ENCODE peak calls at places on chromosomes 16 and 17, in six cellular contexts. One of them, this sample, is unnamed. For H3K9me3 and H3K36me3, the result is how much of the 10 kb centered on the place peaks cover.

GRCh38 chr17:40551874-40552768 is 13.2 kb downstream of the CCR7 start:
- DNase-seq in breast epithelium: peak
- DNase-seq in hepatocyte: no peak
- DNase-seq in astrocyte: peak
- DNase-seq in IMR-90: peak
- DNase-seq in suprapubic skin: peak
- DNase-seq in this sample: peak

GRCh38 chr17:80513201-80513600 is 31.4 kb upstream of the RPTOR start:
- DNase-seq in breast epithelium: no peak
- DNase-seq in hepatocyte: no peak
- DNase-seq in astrocyte: no peak
- DNase-seq in IMR-90: no peak
- DNase-seq in suprapubic skin: no peak
- DNase-seq in this sample: peak

GRCh38 chr17:6668727-6669425 is 17.3 kb downstream of the C17orf100 start:
- DNase-seq in breast epithelium: no peak
- DNase-seq in hepatocyte: no peak
- DNase-seq in astrocyte: no peak
- DNase-seq in IMR-90: no peak
- DNase-seq in suprapubic skin: peak
- DNase-seq in this sample: no peak

GRCh38 chr17:57939797-57940196 is 15.4 kb downstream of the CUEDC1 start:
- DNase-seq in breast epithelium: no peak
- DNase-seq in hepatocyte: no peak
- DNase-seq in astrocyte: no peak
- DNase-seq in IMR-90: no peak
- DNase-seq in suprapubic skin: no peak
- DNase-seq in this sample: no peak

GRCh38 chr17:82204831-82205719 is 7.6 kb downstream of the CCDC57 start:
- DNase-seq in breast epithelium: no peak
- DNase-seq in hepatocyte: peak
- DNase-seq in astrocyte: peak
- DNase-seq in IMR-90: peak
- DNase-seq in suprapubic skin: no peak
- DNase-seq in this sample: peak

GRCh38 chr17:16406742-16407674 is 8.4 kb upstream of the TRPV2 start:
- DNase-seq in breast epithelium: peak
- DNase-seq in hepatocyte: peak
- DNase-seq in astrocyte: peak
- DNase-seq in IMR-90: no peak
- DNase-seq in suprapubic skin: no peak
- DNase-seq in this sample: no peak

GRCh38 chr17:6823011-6823442 is 8.5 kb downstream of the TEKT1 start:
- DNase-seq in breast epithelium: no peak
- DNase-seq in hepatocyte: peak
- DNase-seq in astrocyte: peak
- DNase-seq in IMR-90: peak
- DNase-seq in suprapubic skin: no peak
- DNase-seq in this sample: no peak

GRCh38 chr17:32723310-32723955 is 153.5 kb downstream of the MYO1D start:
- DNase-seq in breast epithelium: no peak
- DNase-seq in hepatocyte: no peak
- DNase-seq in astrocyte: no peak
- DNase-seq in IMR-90: peak
- DNase-seq in suprapubic skin: no peak
- DNase-seq in this sample: no peak

GRCh38 chr17:64188088-64188487 is 58.1 kb upstream of the ERN1 start:
- DNase-seq in breast epithelium: no peak
- DNase-seq in hepatocyte: no peak
- DNase-seq in astrocyte: no peak
- DNase-seq in IMR-90: no peak
- DNase-seq in suprapubic skin: no peak
- DNase-seq in this sample: no peak

GRCh38 chr17:56754523-56755208 is 79.1 kb downstream of the C17orf67 start:
- DNase-seq in breast epithelium: no peak
- DNase-seq in hepatocyte: peak
- DNase-seq in astrocyte: no peak
- DNase-seq in IMR-90: peak
- DNase-seq in suprapubic skin: no peak
- DNase-seq in this sample: peak

GRCh38 chr16:1784977-1785845 is 2.5 kb downstream of the NUBP2 start:
- DNase-seq in breast epithelium: no peak
- DNase-seq in hepatocyte: no peak
- DNase-seq in astrocyte: no peak
- DNase-seq in IMR-90: no peak
- DNase-seq in suprapubic skin: no peak
- DNase-seq in this sample: no peak

GRCh38 chr16:47463771-47464624 is 2.9 kb downstream of the PHKB start:
- DNase-seq in breast epithelium: no peak
- DNase-seq in hepatocyte: no peak
- DNase-seq in astrocyte: no peak
- DNase-seq in IMR-90: no peak
- DNase-seq in suprapubic skin: no peak
- DNase-seq in this sample: no peak

GRCh38 chr17:82305727-82306300 is 11.6 kb downstream of the CD7 start:
- DNase-seq in breast epithelium: no peak
- DNase-seq in hepatocyte: no peak
- DNase-seq in astrocyte: no peak
- DNase-seq in IMR-90: no peak
- DNase-seq in suprapubic skin: no peak
- DNase-seq in this sample: no peak

GRCh38 chr16:69329369-69330285 is 761 bp downstream of the PDF start:
- DNase-seq in breast epithelium: no peak
- DNase-seq in hepatocyte: peak
- DNase-seq in astrocyte: no peak
- DNase-seq in IMR-90: no peak
- DNase-seq in suprapubic skin: no peak
- DNase-seq in this sample: no peak

GRCh38 chr17:56203430-56203829 is 50.2 kb downstream of the ANKFN1 start:
- DNase-seq in breast epithelium: no peak
- DNase-seq in hepatocyte: no peak
- DNase-seq in astrocyte: no peak
- DNase-seq in IMR-90: no peak
- DNase-seq in suprapubic skin: no peak
- DNase-seq in this sample: no peak

GRCh38 chr16:79664407-79664806 is 63.9 kb upstream of the MAF start:
- DNase-seq in breast epithelium: no peak
- DNase-seq in hepatocyte: no peak
- DNase-seq in astrocyte: no peak
- DNase-seq in IMR-90: no peak
- DNase-seq in suprapubic skin: no peak
- DNase-seq in this sample: no peak

GRCh38 chr16:621526-622105 is 9.2 kb upstream of the WFIKKN1 start:
- DNase-seq in breast epithelium: no peak
- DNase-seq in hepatocyte: peak
- DNase-seq in astrocyte: no peak
- DNase-seq in IMR-90: no peak
- DNase-seq in suprapubic skin: no peak
- DNase-seq in this sample: no peak

GRCh38 chr17:44348234-44348987 is 3.3 kb downstream of the GRN start:
- DNase-seq in breast epithelium: no peak
- DNase-seq in hepatocyte: no peak
- DNase-seq in astrocyte: no peak
- DNase-seq in IMR-90: peak
- DNase-seq in suprapubic skin: no peak
- DNase-seq in this sample: no peak

GRCh38 chr16:28538733-28539596 is at the start of gene NUPR1:
- DNase-seq in breast epithelium: peak
- DNase-seq in hepatocyte: peak
- DNase-seq in astrocyte: peak
- DNase-seq in IMR-90: peak
- DNase-seq in suprapubic skin: peak
- DNase-seq in this sample: peak

GRCh38 chr17:73430848-73431247 is 119.0 kb upstream of the CDC42EP4 start:
- DNase-seq in breast epithelium: no peak
- DNase-seq in hepatocyte: no peak
- DNase-seq in astrocyte: peak
- DNase-seq in IMR-90: no peak
- DNase-seq in suprapubic skin: no peak
- DNase-seq in this sample: no peak

GRCh38 chr17:751269-752001 is 629 bp downstream of the GEMIN4 start:
- DNase-seq in breast epithelium: no peak
- DNase-seq in hepatocyte: peak
- DNase-seq in astrocyte: no peak
- DNase-seq in IMR-90: peak
- DNase-seq in suprapubic skin: peak
- DNase-seq in this sample: peak

GRCh38 chr16:48318630-48319029 is 66.6 kb downstream of the SIAH1 start:
- DNase-seq in breast epithelium: no peak
- DNase-seq in hepatocyte: no peak
- DNase-seq in astrocyte: peak
- DNase-seq in IMR-90: peak
- DNase-seq in suprapubic skin: no peak
- DNase-seq in this sample: peak

GRCh38 chr17:43475494-43476089 is 8.2 kb upstream of the DHX8 start:
- DNase-seq in breast epithelium: no peak
- DNase-seq in hepatocyte: no peak
- DNase-seq in astrocyte: no peak
- DNase-seq in IMR-90: no peak
- DNase-seq in suprapubic skin: no peak
- DNase-seq in this sample: no peak

GRCh38 chr17:61410555-61411089 is 11.0 kb downstream of the TBX2 start:
- DNase-seq in breast epithelium: peak
- DNase-seq in hepatocyte: peak
- DNase-seq in astrocyte: peak
- DNase-seq in IMR-90: peak
- DNase-seq in suprapubic skin: peak
- DNase-seq in this sample: peak
- H3K4me3 ChIP-seq in breast epithelium: peak
- H3K4me3 ChIP-seq in hepatocyte: peak
- H3K4me3 ChIP-seq in astrocyte: no peak
- H3K4me3 ChIP-seq in IMR-90: peak
- H3K4me3 ChIP-seq in suprapubic skin: peak
- H3K4me3 ChIP-seq in this sample: peak

GRCh38 chr17:79279320-79279719 is 204.7 kb downstream of the ENGASE start:
- DNase-seq in breast epithelium: no peak
- DNase-seq in hepatocyte: no peak
- DNase-seq in astrocyte: no peak
- DNase-seq in IMR-90: no peak
- DNase-seq in suprapubic skin: no peak
- DNase-seq in this sample: no peak

GRCh38 chr17:79280010-79280409 is 205.4 kb downstream of the ENGASE start:
- DNase-seq in breast epithelium: no peak
- DNase-seq in hepatocyte: no peak
- DNase-seq in astrocyte: no peak
- DNase-seq in IMR-90: no peak
- DNase-seq in suprapubic skin: no peak
- DNase-seq in this sample: no peak

GRCh38 chr17:79281803-79282202 is 207.2 kb downstream of the ENGASE start:
- DNase-seq in breast epithelium: no peak
- DNase-seq in hepatocyte: no peak
- DNase-seq in astrocyte: no peak
- DNase-seq in IMR-90: no peak
- DNase-seq in suprapubic skin: no peak
- DNase-seq in this sample: no peak

GRCh38 chr17:79282294-79282693 is 207.7 kb downstream of the ENGASE start:
- DNase-seq in breast epithelium: no peak
- DNase-seq in hepatocyte: no peak
- DNase-seq in astrocyte: no peak
- DNase-seq in IMR-90: no peak
- DNase-seq in suprapubic skin: no peak
- DNase-seq in this sample: no peak

DNA sequence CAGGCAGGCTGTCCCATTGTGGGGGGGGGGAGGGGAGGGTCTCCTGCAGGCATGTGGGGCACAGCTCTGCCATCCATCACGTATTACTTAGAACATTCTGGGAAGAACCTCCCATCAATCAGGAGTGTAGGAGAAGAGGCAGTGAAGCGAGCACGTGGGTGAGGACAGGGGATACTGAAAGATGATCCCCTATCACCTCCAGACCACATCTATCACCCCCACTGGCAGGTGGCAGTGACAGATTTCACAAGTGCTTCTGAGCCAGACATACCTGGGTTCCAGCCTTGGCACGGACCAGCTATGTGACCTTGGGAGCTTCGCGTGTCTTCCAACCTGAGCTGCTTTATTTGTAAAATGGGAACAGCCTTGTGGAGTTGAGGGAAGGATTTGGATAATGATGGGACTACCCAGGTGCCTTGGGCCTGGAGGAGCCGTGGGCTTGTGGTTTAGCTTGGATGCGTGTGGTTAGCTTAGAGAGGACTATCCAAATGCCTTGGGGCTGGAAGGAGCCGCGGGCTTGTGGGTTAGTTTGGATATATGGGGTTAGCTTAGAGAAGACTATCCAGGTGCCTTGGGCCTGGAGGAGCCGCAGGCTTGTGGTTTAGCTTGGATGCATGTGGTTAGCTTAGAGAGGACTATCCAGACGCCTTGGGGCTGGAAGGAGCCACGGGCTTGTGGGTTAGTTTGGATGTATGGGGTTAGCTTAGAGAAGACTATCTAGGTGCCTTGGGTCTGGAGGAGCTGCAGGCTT is 206.4 kb downstream of the ENGASE start:
- DNase-seq in breast epithelium: no peak
- DNase-seq in hepatocyte: no peak
- DNase-seq in astrocyte: no peak
- DNase-seq in IMR-90: no peak
- DNase-seq in suprapubic skin: no peak
- DNase-seq in this sample: no peak
- H3K9me3 ChIP-seq in breast epithelium: under half
- H3K9me3 ChIP-seq in hepatocyte: under half
- H3K9me3 ChIP-seq in astrocyte: under half
- H3K9me3 ChIP-seq in IMR-90: under half
- H3K9me3 ChIP-seq in suprapubic skin: under half
- H3K9me3 ChIP-seq in this sample: under half

DNA sequence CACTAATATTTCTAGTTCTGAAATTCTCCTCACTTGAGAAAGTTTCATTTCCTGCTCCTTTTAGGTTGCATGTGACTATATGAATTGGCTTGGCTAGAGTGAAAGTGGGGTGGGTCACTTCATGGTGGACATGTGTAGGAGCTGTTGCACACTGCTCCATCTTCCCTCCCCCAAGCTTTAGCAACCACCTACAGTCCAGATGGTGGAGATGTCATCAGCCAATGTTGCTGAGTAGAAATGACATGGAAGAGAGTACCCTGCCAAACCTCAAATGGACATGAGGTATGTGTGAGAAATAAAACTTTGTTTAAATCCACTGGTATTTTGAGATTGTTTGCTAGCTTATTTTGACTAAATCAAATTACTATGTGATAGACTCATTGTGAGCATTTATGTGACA is 281.5 kb downstream of the CA10 start:
- DNase-seq in breast epithelium: no peak
- DNase-seq in hepatocyte: no peak
- DNase-seq in astrocyte: no peak
- DNase-seq in IMR-90: no peak
- DNase-seq in suprapubic skin: no peak
- DNase-seq in this sample: no peak
- H3K36me3 ChIP-seq in breast epithelium: under half
- H3K36me3 ChIP-seq in hepatocyte: under half
- H3K36me3 ChIP-seq in astrocyte: under half
- H3K36me3 ChIP-seq in IMR-90: under half
- H3K36me3 ChIP-seq in suprapubic skin: under half
- H3K36me3 ChIP-seq in this sample: under half

DNA sequence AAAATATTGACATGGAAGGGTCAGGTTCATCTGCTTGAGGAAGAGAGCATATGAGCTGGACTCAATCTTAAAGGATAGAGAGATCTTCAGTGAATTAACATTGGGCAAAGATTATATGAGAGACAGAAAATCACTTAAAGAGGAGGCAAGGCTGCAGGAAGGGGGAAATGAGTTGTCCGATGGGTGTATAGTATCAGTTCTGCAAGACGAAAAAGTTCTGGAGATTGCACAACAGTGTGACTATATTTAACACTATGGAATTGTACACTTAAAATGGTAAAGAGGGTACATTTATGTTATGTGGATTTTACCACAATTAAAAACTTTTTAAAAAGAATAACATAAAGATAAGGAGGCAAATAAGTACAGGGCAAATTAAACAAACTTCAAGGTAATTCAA is 80.7 kb downstream of the HELZ start:
- DNase-seq in breast epithelium: no peak
- DNase-seq in hepatocyte: no peak
- DNase-seq in astrocyte: no peak
- DNase-seq in IMR-90: no peak
- DNase-seq in suprapubic skin: no peak
- DNase-seq in this sample: no peak
- H3K4me3 ChIP-seq in breast epithelium: no peak
- H3K4me3 ChIP-seq in hepatocyte: no peak
- H3K4me3 ChIP-seq in astrocyte: no peak
- H3K4me3 ChIP-seq in IMR-90: no peak
- H3K4me3 ChIP-seq in suprapubic skin: no peak
- H3K4me3 ChIP-seq in this sample: no peak

This sample was measured in MG63.